ENCODE peak calls at places on chromosomes 13 and 19, in five cellular contexts. W, R, P, E and Q are unnamed samples.

GRCh38 chr13:108917581-108917980 is 288.2 kb downstream of the MYO16 start:
- DNase-seq in W (no peak), R (no peak), P (no peak), E (no peak), Q (no peak)

GRCh38 chr19:36151144-36152051 is 849 bp downstream of the COX7A1 start:
- DNase-seq in W (no peak), R (no peak), P (no peak), E (peak), Q (no peak)

GRCh38 chr19:41226874-41227390 is 7.9 kb downstream of the AXL start:
- DNase-seq in W (no peak), R (no peak), P (no peak), E (no peak), Q (no peak)

GRCh38 chr19:2607712-2608601 is 94.5 kb downstream of the GNG7 start:
- DNase-seq in W (peak), R (no peak), P (peak), E (no peak), Q (no peak)

GRCh38 chr13:75395901-75396300 is 86.1 kb downstream of the TBC1D4 start:
- DNase-seq in W (no peak), R (no peak), P (no peak), E (no peak), Q (no peak)

GRCh38 chr19:16671652-16672274 is 10.8 kb downstream of the TMEM38A start:
- DNase-seq in W (no peak), R (no peak), P (no peak), E (no peak), Q (no peak)

GRCh38 chr13:27349458-27349857 is 75.0 kb upstream of the GTF3A start:
- DNase-seq in W (no peak), R (no peak), P (no peak), E (no peak), Q (no peak)

GRCh38 chr19:30648321-30648720 is 276.1 kb downstream of the ZNF536 start:
- DNase-seq in W (no peak), R (no peak), P (no peak), E (no peak), Q (no peak)

GRCh38 chr19:9431475-9431874 is 3.9 kb downstream of the ZNF266 start:
- DNase-seq in W (peak), R (peak), P (peak), E (no peak), Q (no peak)

GRCh38 chr13:112850273-112850672 is 118.7 kb upstream of the MCF2L start:
- DNase-seq in W (no peak), R (no peak), P (no peak), E (no peak), Q (no peak)

GRCh38 chr19:43446746-43447489 is 18.5 kb downstream of the LYPD3 start:
- DNase-seq in W (peak), R (peak), P (peak), E (peak), Q (peak)

GRCh38 chr13:32255744-32256120 is 59.4 kb downstream of the ZAR1L start:
- DNase-seq in W (no peak), R (no peak), P (no peak), E (no peak), Q (no peak)

GRCh38 chr13:32851083-32852064 is 164.8 kb upstream of the KL start:
- DNase-seq in W (no peak), R (no peak), P (no peak), E (no peak), Q (no peak)

GRCh38 chr13:41621716-41622508 is 164.6 kb downstream of the RGCC start:
- DNase-seq in W (no peak), R (no peak), P (no peak), E (no peak), Q (no peak)

GRCh38 chr13:24670927-24671326 is 9.3 kb upstream of the ATP12A start:
- DNase-seq in W (no peak), R (peak), P (no peak), E (no peak), Q (no peak)

GRCh38 chr19:56314018-56314583 is 538 bp downstream of the ZSCAN5A start:
- DNase-seq in W (no peak), R (no peak), P (no peak), E (no peak), Q (no peak)

GRCh38 chr13:97136418-97136817 is 85.7 kb upstream of the MBNL2 start:
- DNase-seq in W (no peak), R (no peak), P (no peak), E (no peak), Q (no peak)

GRCh38 chr19:17553256-17553655 is 2.2 kb upstream of the COLGALT1 start:
- DNase-seq in W (no peak), R (peak), P (no peak), E (peak), Q (peak)

GRCh38 chr19:29098863-29099481 is 114.0 kb downstream of the UQCRFS1 start:
- DNase-seq in W (no peak), R (no peak), P (no peak), E (peak), Q (no peak)

GRCh38 chr13:40376296-40376849 is 290.1 kb downstream of the FOXO1 start:
- DNase-seq in W (no peak), R (no peak), P (no peak), E (no peak), Q (no peak)

GRCh38 chr13:19673473-19674430 is 40.3 kb downstream of the MPHOSPH8 start:
- DNase-seq in W (no peak), R (no peak), P (no peak), E (no peak), Q (no peak)

GRCh38 chr13:99812611-99813010 is 159.0 kb downstream of the ZIC5 start:
- DNase-seq in W (no peak), R (no peak), P (no peak), E (no peak), Q (no peak)

GRCh38 chr19:49196527-49197240 is 39.1 kb downstream of the TRPM4 start:
- DNase-seq in W (no peak), R (no peak), P (no peak), E (no peak), Q (no peak)

GRCh38 chr13:100394005-100394695 is 194.4 kb downstream of the GGACT start:
- DNase-seq in W (no peak), R (no peak), P (no peak), E (no peak), Q (no peak)

GRCh38 chr19:43623889-43624670 is 4.7 kb upstream of the ZNF428 start:
- DNase-seq in W (no peak), R (peak), P (no peak), E (no peak), Q (no peak)

GRCh38 chr19:53432088-53432661 is 391 bp downstream of the ZNF761 start:
- DNase-seq in W (no peak), R (peak), P (peak), E (no peak), Q (no peak)

GRCh38 chr13:48585456-48585840 is 52.6 kb upstream of the RCBTB2 start:
- DNase-seq in W (no peak), R (peak), P (no peak), E (no peak), Q (no peak)

GRCh38 chr19:19447536-19448237 is 42.2 kb downstream of the GATAD2A start:
- DNase-seq in W (peak), R (no peak), P (peak), E (no peak), Q (peak)

GRCh38 chr19:51333836-51334460 is 8.0 kb downstream of the VSIG10L start:
- DNase-seq in W (no peak), R (no peak), P (no peak), E (no peak), Q (no peak)

GRCh38 chr19:39053276-39054090 is 21.1 kb upstream of the FBXO27 start:
- DNase-seq in W (no peak), R (no peak), P (no peak), E (no peak), Q (peak)

GRCh38 chr13:46160474-46161066 is 21.4 kb downstream of the LCP1 start:
- DNase-seq in W (peak), R (peak), P (peak), E (no peak), Q (no peak)

GRCh38 chr19:10138879-10139795 is 19.4 kb upstream of the EIF3G start:
- DNase-seq in W (no peak), R (no peak), P (no peak), E (no peak), Q (no peak)

GRCh38 chr19:913080-913748 is at the start of gene R3HDM4:
- DNase-seq in W (peak), R (peak), P (peak), E (peak), Q (peak)

GRCh38 chr13:22031702-22032286 is 360.9 kb downstream of the FGF9 start:
- DNase-seq in W (no peak), R (no peak), P (no peak), E (no peak), Q (no peak)

GRCh38 chr13:22232186-22232585 is 561.3 kb downstream of the FGF9 start:
- DNase-seq in W (no peak), R (no peak), P (no peak), E (no peak), Q (no peak)

DNA sequence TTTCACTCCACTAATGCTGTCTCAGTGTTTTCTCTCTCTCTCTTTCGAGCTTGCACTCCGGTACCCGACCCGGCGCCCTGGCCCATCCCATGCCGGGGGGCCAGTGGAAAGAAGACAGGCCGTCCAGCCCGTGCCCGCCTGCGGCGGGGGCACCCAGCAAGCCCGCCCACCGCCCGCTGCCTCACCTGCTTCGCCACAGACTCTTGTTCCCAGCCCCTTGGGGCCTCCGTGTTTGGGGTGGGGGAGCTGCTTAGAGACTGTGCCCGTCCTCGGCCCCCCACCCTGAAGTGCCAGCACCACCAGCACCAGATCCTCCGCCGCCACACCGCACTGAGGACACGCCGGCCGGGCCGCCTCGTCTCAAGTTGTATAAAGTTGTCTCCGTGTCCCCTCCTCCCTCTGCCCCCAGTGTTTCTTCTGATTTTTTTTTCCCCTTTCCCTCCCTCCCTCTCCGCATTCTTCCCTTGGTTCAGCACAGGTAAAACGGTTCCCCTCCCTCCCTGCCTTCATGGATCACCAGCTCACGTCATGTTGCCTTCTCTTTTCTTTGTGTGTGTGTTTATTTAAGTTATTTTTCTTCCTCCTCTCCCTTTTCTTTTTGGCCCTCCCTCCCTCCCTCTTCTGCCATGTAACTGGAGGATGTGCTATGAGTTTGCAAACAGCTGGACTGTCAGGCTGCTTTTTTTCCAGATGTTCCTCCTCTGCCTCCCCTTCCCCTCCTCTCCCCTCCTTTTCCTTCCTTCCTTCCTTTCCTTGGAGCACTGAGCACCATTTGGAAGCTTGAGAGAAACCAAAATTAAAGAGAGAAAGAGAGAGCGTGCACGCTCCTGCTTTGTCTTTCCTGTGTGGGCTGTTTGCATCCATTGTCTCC is 2.1 kb downstream of the LENG9 start:
- DNase-seq in W (no peak), R (no peak), P (no peak), E (no peak), Q (no peak)
- H3K27ac ChIP-seq in W (peak), R (no peak), P (no peak), E (no peak), Q (no peak)

DNA sequence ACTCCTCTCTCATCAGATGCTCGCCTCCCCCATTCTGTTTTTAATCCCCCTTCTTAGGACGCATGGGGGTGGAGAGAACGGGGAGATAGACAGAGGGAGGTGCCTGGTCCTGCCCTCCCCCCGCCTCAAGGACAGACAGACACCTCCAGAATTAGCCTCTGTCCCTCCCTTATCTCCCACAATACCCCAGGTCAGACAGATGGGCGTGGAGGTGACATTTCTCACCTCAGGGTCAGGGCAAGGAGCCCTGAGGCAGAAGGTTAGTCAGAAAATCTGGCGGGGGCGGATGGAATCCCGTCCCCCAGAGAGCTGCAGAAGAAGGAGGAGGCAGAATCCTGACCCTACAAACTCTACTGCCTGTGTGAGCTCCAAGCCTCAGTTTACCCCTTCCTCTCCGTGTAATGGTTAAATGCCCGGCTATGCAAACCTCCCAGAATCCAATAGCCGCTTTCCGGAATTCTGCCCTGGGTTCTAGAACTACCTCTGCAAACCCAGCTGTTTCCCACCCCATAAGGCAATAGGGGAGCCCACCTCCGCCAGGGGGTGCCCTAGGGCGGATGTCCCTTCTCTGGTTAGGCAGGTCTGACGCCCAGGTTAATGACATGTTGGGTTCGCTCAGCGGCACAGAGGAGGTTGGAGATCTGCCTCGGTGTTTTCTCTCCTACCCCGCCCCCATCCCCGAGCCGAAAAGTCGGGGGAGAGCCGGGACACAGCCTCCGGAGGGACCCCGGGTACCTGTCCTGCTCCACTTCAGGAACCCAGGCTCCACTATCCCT is 900 bp downstream of the PPP1R13L start:
- DNase-seq in W (peak), R (peak), P (peak), E (no peak), Q (no peak)
- H3K27ac ChIP-seq in W (no peak), R (no peak), P (no peak), E (no peak), Q (no peak)

DNA sequence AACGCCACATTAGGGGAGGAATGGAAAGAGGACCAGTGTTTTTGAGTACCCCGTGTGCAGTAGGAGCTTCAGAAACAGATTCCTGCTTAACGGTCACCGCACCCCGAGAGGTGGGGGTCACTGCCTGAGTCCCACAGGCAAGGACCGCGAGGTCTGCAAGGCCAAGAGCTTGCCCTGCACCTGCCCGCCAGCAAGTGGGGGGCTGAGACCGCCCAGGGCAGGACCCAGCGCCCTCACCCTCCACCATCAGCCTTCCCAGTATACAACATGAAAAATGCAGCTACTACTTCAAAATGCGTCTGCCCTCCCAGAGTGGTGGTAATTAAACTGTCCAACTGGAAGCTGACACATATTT is 44.9 kb downstream of the COL4A1 start:
- DNase-seq in W (no peak), R (no peak), P (no peak), E (no peak), Q (no peak)
- H3K27ac ChIP-seq in W (no peak), R (no peak), P (no peak), E (peak), Q (no peak)

GRCh38 chr13:43154083-43154739 is 130.8 kb downstream of the DNAJC15 start:
- DNase-seq in W (no peak), R (no peak), P (no peak), E (no peak), Q (no peak)
- H3K27ac ChIP-seq in W (no peak), R (no peak), P (no peak), E (no peak), Q (no peak)

GRCh38 chr19:37990362-37990761 is 83.4 kb downstream of the SIPA1L3 start:
- DNase-seq in W (no peak), R (no peak), P (no peak), E (no peak), Q (no peak)
- H3K27ac ChIP-seq in W (no peak), R (no peak), P (no peak), E (no peak), Q (no peak)

DNA sequence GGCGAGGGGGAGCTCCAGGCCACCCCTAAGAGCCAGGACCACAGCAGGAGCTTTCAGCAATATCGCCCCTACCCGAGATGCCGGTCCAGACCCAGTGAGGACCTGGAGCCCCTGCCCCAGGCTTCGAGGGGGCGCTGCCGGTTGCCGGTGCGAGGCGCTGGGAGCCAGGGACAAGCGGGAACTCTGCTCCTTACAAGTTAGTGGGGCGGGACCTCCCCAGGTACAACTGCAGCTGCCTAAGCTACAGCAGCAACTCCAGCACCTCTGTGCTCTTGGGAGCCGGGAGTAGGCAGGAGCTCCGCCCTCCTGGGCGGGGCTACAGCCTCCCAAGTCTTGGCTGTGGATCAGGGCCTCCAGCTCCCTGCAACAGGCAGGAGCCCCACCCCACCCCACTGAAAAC is 15.2 kb upstream of the TSC22D1 start:
- DNase-seq in W (no peak), R (peak), P (no peak), E (no peak), Q (no peak)
- H3K27ac ChIP-seq in W (no peak), R (no peak), P (no peak), E (no peak), Q (no peak)

DNA sequence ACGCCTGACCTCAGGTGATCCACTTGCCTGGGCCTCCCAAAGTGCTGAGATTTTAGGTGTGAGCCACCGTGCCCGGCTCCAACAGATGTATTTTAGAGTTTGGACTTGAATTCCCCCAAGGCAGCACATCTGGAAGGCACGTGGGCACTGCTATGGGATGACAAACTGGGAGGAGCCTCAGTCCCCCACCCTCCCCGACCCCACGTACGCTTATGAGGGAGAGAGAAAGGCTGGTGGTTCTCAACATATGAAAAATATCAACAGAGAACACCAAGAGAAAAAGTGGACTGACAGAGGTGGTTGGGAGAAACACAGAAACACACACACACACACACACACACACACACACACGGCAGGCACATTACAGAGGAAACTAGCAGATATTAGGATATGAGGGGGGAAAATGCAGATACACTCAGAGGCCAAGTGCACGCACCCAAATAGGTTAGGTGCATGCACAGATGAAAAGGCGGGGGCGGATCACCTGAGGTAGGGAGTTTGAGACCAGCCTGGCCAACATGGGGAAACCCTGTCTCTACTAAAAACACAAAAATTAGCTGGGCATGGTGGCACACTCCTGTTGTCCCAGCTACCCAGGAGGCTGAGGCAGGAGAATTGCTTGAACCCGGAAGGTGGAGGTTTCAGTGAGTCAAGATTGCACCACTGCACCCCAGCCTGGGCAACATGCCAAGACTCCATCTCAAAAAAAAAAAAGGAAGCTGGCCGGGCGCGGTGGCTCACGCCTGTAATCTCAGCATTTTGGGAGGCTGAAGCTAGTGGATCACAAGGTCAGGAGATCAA is 3.2 kb downstream of the STX10 start:
- DNase-seq in W (no peak), R (no peak), P (no peak), E (no peak), Q (no peak)
- H3K27ac ChIP-seq in W (no peak), R (no peak), P (no peak), E (no peak), Q (no peak)